ENCODE peak calls at places on chromosome 4, in ten cellular contexts. T is GM12878, M is tibial nerve, E is breast epithelium, L is HCT116, I is testis, V is IMR-90, J is heart left ventricle, G is adrenal gland, F is A549. D is an unnamed sample.

GRCh38 chr4:146477054-146477453 is 44.7 kb downstream of the SLC10A7 start:
- DNase-seq in T (no peak), M (no peak), E (no peak), L (no peak), I (no peak), V (no peak), J (no peak), G (no peak), F (no peak), D (no peak)

GRCh38 chr4:174314274-174314673 is 30.6 kb downstream of the CEP44 start:
- DNase-seq in T (no peak), M (no peak), E (no peak), L (no peak), I (no peak), V (no peak), J (no peak), G (no peak), F (no peak), D (no peak)

GRCh38 chr4:41957634-41958033 is 22.4 kb downstream of the TMEM33 start:
- DNase-seq in T (peak; percentile 20), M (no peak), E (no peak), L (peak; percentile 24), I (no peak), V (peak; percentile 5), J (no peak), G (no peak), F (peak; percentile 11), D (no peak)

GRCh38 chr4:113467581-113467980 is 294.0 kb downstream of the CAMK2D start:
- DNase-seq in T (no peak), M (no peak), E (no peak), L (no peak), I (no peak), V (peak; percentile 68), J (no peak), G (peak; percentile 56), F (peak; percentile 12), D (no peak)

GRCh38 chr4:8917321-8917811 is 45.7 kb upstream of the HMX1 start:
- DNase-seq in T (no peak), M (no peak), E (peak; percentile 2), L (no peak), I (no peak), V (no peak), J (no peak), G (no peak), F (no peak), D (peak; percentile 3)

GRCh38 chr4:38055566-38055965 is 95.4 kb downstream of the PTTG2 start:
- DNase-seq in T (no peak), M (no peak), E (no peak), L (no peak), I (no peak), V (no peak), J (no peak), G (no peak), F (no peak), D (no peak)

GRCh38 chr4:128298852-128299251 is 11.2 kb upstream of the PGRMC2 start:
- DNase-seq in T (no peak), M (no peak), E (no peak), L (no peak), I (no peak), V (no peak), J (no peak), G (no peak), F (no peak), D (no peak)

GRCh38 chr4:133839326-133839725 is 362.3 kb downstream of the PABPC4L start:
- DNase-seq in T (no peak), M (no peak), E (no peak), L (no peak), I (no peak), V (peak; percentile 12), J (no peak), G (no peak), F (no peak), D (no peak)

GRCh38 chr4:114116861-114117260 is 137.4 kb upstream of the ARSJ start:
- DNase-seq in T (no peak), M (no peak), E (no peak), L (no peak), I (no peak), V (no peak), J (no peak), G (no peak), F (no peak), D (no peak)

GRCh38 chr4:118279920-118280432 is 72.8 kb downstream of the PRSS12 start:
- DNase-seq in T (no peak), M (no peak), E (no peak), L (no peak), I (no peak), V (no peak), J (no peak), G (no peak), F (no peak), D (no peak)

GRCh38 chr4:48126621-48127020 is 7.4 kb downstream of the TXK start:
- DNase-seq in T (no peak), M (no peak), E (no peak), L (no peak), I (no peak), V (no peak), J (no peak), G (no peak), F (no peak), D (no peak)

GRCh38 chr4:118888666-118889312 is at the start of gene SYNPO2:
- DNase-seq in T (no peak), M (peak; percentile 73), E (peak; percentile 88), L (peak; percentile 57), I (peak; percentile 95), V (peak; percentile 87), J (peak; percentile 84), G (peak; percentile 55), F (peak; percentile 16), D (peak; percentile 79)

GRCh38 chr4:19205853-19206252 is 1045.9 kb upstream of the SLIT2 start:
- DNase-seq in T (no peak), M (no peak), E (no peak), L (no peak), I (no peak), V (no peak), J (no peak), G (no peak), F (no peak), D (no peak)
- H3K9me3 ChIP-seq in T (no peaks in the 10 kb centered on the region), M (no peaks in the 10 kb centered on the region), E (no peaks in the 10 kb centered on the region), L (no peaks in the 10 kb centered on the region), I (no peaks in the 10 kb centered on the region), V (no peaks in the 10 kb centered on the region), J (peaks cover 5% of the 10 kb centered on the region), G (no peaks in the 10 kb centered on the region), F (no peaks in the 10 kb centered on the region), D (no peaks in the 10 kb centered on the region)

GRCh38 chr4:153326513-153326912 is 18.0 kb upstream of the MND1 start:
- DNase-seq in T (no peak), M (no peak), E (no peak), L (peak; percentile 15), I (no peak), V (peak; percentile 17), J (no peak), G (no peak), F (no peak), D (no peak)
- TF ChIP-seq POLR2A in T (no peak), M (no peak), E (no peak), L (no peak), I (no peak), V (no peak), J (no peak), G (no peak), F (no peak), D (no peak)

DNA sequence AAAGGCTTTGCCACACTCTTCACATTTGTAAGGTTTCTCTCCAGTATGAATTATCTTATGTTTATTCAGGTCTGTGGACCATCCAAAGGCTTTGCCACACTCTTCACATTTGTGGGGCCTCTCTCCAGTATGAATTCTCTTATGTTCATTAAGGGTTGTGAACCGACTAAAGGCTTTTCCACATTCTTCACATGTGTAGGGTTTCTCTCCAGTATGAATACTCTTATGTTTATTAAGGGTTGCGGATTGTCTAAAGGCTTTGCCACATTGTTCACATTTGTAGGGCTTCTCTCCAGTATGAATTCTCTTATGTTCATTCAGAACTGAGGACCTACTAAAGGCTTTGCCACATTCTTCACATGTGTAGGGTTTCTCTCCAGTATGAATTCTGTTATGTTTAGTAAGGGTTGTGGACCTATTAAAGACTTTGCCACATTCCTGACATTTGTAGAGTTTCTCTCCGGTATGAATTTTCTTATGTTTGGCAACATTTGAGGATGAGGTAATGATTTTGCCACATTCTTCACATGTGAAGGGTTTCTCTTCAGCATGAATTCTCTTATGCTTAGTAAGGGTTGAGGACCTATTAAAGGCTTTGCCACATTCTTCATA is 33.7 kb downstream of the ZNF732 start:
- DNase-seq in T (no peak), M (no peak), E (no peak), L (no peak), I (no peak), V (no peak), J (no peak), G (no peak), F (no peak), D (no peak)
- H3K9me3 ChIP-seq in T (no peaks in the 10 kb centered on the region), M (peaks cover 13% of the 10 kb centered on the region), E (peaks cover 97% of the 10 kb centered on the region), L (peaks cover 33% of the 10 kb centered on the region), I (no peaks in the 10 kb centered on the region), V (peaks cover 22% of the 10 kb centered on the region), J (peaks cover 99% of the 10 kb centered on the region), G (peaks cover 52% of the 10 kb centered on the region), F (peaks cover 34% of the 10 kb centered on the region), D (no peaks in the 10 kb centered on the region)

GRCh38 chr4:2930821-2931764 is 32.1 kb downstream of the NOP14 start:
- DNase-seq in T (no peak), M (no peak), E (peak; percentile 73), L (no peak), I (no peak), V (no peak), J (no peak), G (no peak), F (no peak), D (peak; percentile 47)

GRCh38 chr4:2927696-2928075 is 35.5 kb downstream of the NOP14 start:
- DNase-seq in T (no peak), M (no peak), E (no peak), L (no peak), I (no peak), V (no peak), J (no peak), G (no peak), F (no peak), D (no peak)

GRCh38 chr4:2930135-2930805 is 32.9 kb downstream of the NOP14 start:
- DNase-seq in T (no peak), M (no peak), E (no peak), L (no peak), I (no peak), V (no peak), J (no peak), G (no peak), F (no peak), D (no peak)

GRCh38 chr4:2928242-2929155 is 34.7 kb downstream of the NOP14 start:
- DNase-seq in T (no peak), M (no peak), E (no peak), L (no peak), I (no peak), V (no peak), J (no peak), G (no peak), F (no peak), D (no peak)

GRCh38 chr4:2929469-2929868 is 33.7 kb downstream of the NOP14 start:
- DNase-seq in T (no peak), M (no peak), E (no peak), L (no peak), I (no peak), V (no peak), J (no peak), G (no peak), F (no peak), D (no peak)
- TF ChIP-seq POLR2A in T (no peak), M (no peak), E (no peak), L (no peak), I (no peak), V (no peak), J (no peak), G (no peak), F (no peak), D (no peak)

GRCh38 chr4:28469886-28470285 is 1609.2 kb downstream of the STIM2 start:
- DNase-seq in T (no peak), M (no peak), E (no peak), L (no peak), I (no peak), V (peak; percentile 65), J (no peak), G (no peak), F (no peak), D (no peak)
- H3K9me3 ChIP-seq in T (no peaks in the 10 kb centered on the region), M (no peaks in the 10 kb centered on the region), E (no peaks in the 10 kb centered on the region), L (no peaks in the 10 kb centered on the region), I (no peaks in the 10 kb centered on the region), V (no peaks in the 10 kb centered on the region), J (no peaks in the 10 kb centered on the region), G (no peaks in the 10 kb centered on the region), F (no peaks in the 10 kb centered on the region), D (no peaks in the 10 kb centered on the region)

D was measured in prostate gland.